ENCODE peak calls at places on chromosomes 3 and 15, in five cellular contexts. H is body of pancreas, V is ovary, G is uterus, J is HCT116. I is an unnamed sample.

GRCh38 chr3:124234852-124235252 is 242.9 kb upstream of the ROPN1 start:
- DNase-seq in H (peak), V (no peak), G (no peak), J (no peak), I (no peak)

GRCh38 chr3:55571216-55571813 is 84.2 kb upstream of the WNT5A start:
- DNase-seq in H (no peak), V (no peak), G (no peak), J (no peak), I (no peak)

GRCh38 chr3:43025423-43025822 is 46.3 kb downstream of the GASK1A start:
- DNase-seq in H (no peak), V (no peak), G (no peak), J (no peak), I (no peak)

GRCh38 chr15:35383511-35383910 is 162.5 kb downstream of the DPH6 start:
- DNase-seq in H (no peak), V (no peak), G (no peak), J (no peak), I (no peak)

GRCh38 chr3:59412506-59412905 is 362.7 kb upstream of the CFAP20DC start:
- DNase-seq in H (no peak), V (no peak), G (no peak), J (no peak), I (no peak)

GRCh38 chr15:35440265-35440664 is 105.7 kb downstream of the DPH6 start:
- DNase-seq in H (no peak), V (no peak), G (no peak), J (no peak), I (no peak)

GRCh38 chr3:128426128-128426921 is 40.4 kb downstream of the DNAJB8 start:
- DNase-seq in H (peak), V (peak), G (peak), J (no peak), I (no peak)

GRCh38 chr15:41259546-41260189 is 28.6 kb downstream of the CHP1 start:
- DNase-seq in H (peak), V (no peak), G (no peak), J (no peak), I (no peak)

GRCh38 chr3:101340591-101340990 is 20.2 kb upstream of the IMPG2 start:
- DNase-seq in H (no peak), V (no peak), G (no peak), J (no peak), I (no peak)

GRCh38 chr3:29903600-29903999 is 622.7 kb downstream of the RBMS3 start:
- DNase-seq in H (no peak), V (no peak), G (no peak), J (no peak), I (no peak)

GRCh38 chr15:68682906-68683490 is 104.2 kb downstream of the CORO2B start:
- DNase-seq in H (no peak), V (peak), G (no peak), J (no peak), I (no peak)

GRCh38 chr3:146326875-146327543 is 76.1 kb upstream of the PLSCR4 start:
- DNase-seq in H (peak), V (peak), G (peak), J (peak), I (no peak)

GRCh38 chr3:52053307-52054304 is 2.8 kb downstream of the DUSP7 start:
- DNase-seq in H (no peak), V (peak), G (peak), J (no peak), I (no peak)

GRCh38 chr3:101042996-101043686 is 49.9 kb upstream of the ABI3BP start:
- DNase-seq in H (no peak), V (no peak), G (no peak), J (no peak), I (no peak)

GRCh38 chr15:101246391-101246790 is 5.5 kb downstream of the CHSY1 start:
- DNase-seq in H (no peak), V (no peak), G (no peak), J (no peak), I (no peak)

GRCh38 chr3:108125550-108126071 is 34.8 kb upstream of the CD47 start:
- DNase-seq in H (no peak), V (no peak), G (no peak), J (no peak), I (no peak)

GRCh38 chr3:47577583-47578118 is 1.0 kb downstream of the CSPG5 start:
- DNase-seq in H (peak), V (no peak), G (peak), J (no peak), I (no peak)

GRCh38 chr3:55543228-55543627 is 56.1 kb upstream of the WNT5A start:
- DNase-seq in H (no peak), V (no peak), G (no peak), J (no peak), I (no peak)

GRCh38 chr3:153260681-153261080 is 98.7 kb downstream of the RAP2B start:
- DNase-seq in H (no peak), V (no peak), G (no peak), J (no peak), I (no peak)

GRCh38 chr15:65862682-65863081 is 6.6 kb upstream of the RAB11A start:
- DNase-seq in H (peak), V (no peak), G (no peak), J (peak), I (peak)

GRCh38 chr3:106457278-106458210 is 588.7 kb upstream of the CBLB start:
- DNase-seq in H (peak), V (no peak), G (no peak), J (no peak), I (peak)

GRCh38 chr3:13404625-13405452 is 15.3 kb downstream of the NUP210 start:
- DNase-seq in H (no peak), V (no peak), G (no peak), J (no peak), I (no peak)

GRCh38 chr3:66397745-66398144 is 103.1 kb downstream of the LRIG1 start:
- DNase-seq in H (peak), V (no peak), G (no peak), J (no peak), I (peak)

GRCh38 chr15:65373163-65373651 is 4.6 kb downstream of the IGDCC3 start:
- DNase-seq in H (no peak), V (no peak), G (no peak), J (no peak), I (no peak)

GRCh38 chr3:128554465-128555097 is 61.6 kb upstream of the GATA2 start:
- DNase-seq in H (no peak), V (no peak), G (no peak), J (no peak), I (no peak)

GRCh38 chr3:37499820-37500219 is 325.4 kb upstream of the LRRFIP2 start:
- DNase-seq in H (no peak), V (no peak), G (no peak), J (no peak), I (no peak)

GRCh38 chr3:54676087-54676486 is 251.8 kb downstream of the LRTM1 start:
- DNase-seq in H (no peak), V (no peak), G (no peak), J (no peak), I (no peak)

GRCh38 chr15:60383008-60383694 is 14.6 kb downstream of the ANXA2 start:
- DNase-seq in H (no peak), V (no peak), G (no peak), J (no peak), I (no peak)

GRCh38 chr15:41494190-41494921 is 682 bp downstream of the ITPKA start:
- DNase-seq in H (peak), V (peak), G (peak), J (no peak), I (no peak)

GRCh38 chr3:165254812-165255211 is 58.6 kb upstream of the SLITRK3 start:
- DNase-seq in H (no peak), V (no peak), G (no peak), J (peak), I (no peak)

GRCh38 chr15:98896802-98897732 is 110.5 kb downstream of the PGPEP1L start:
- DNase-seq in H (no peak), V (no peak), G (no peak), J (peak), I (no peak)

GRCh38 chr3:57974796-57975388 is 33.3 kb upstream of the FLNB start:
- DNase-seq in H (no peak), V (no peak), G (no peak), J (peak), I (no peak)
- TF ChIP-seq POLR2A in H (no peak), V (no peak), G (no peak), J (no peak), I (no peak)

GRCh38 chr15:45644437-45644836 is 9.6 kb downstream of the SQOR start:
- DNase-seq in H (no peak), V (no peak), G (no peak), J (no peak), I (no peak)

GRCh38 chr15:45642203-45642932 is 7.5 kb downstream of the SQOR start:
- DNase-seq in H (no peak), V (no peak), G (peak), J (no peak), I (peak)

GRCh38 chr15:45646220-45646619 is 11.4 kb downstream of the SQOR start:
- DNase-seq in H (no peak), V (no peak), G (no peak), J (no peak), I (no peak)

GRCh38 chr15:45647828-45648227 is 13.0 kb downstream of the SQOR start:
- DNase-seq in H (no peak), V (no peak), G (no peak), J (no peak), I (no peak)

GRCh38 chr15:45645026-45645980 is 10.5 kb downstream of the SQOR start:
- DNase-seq in H (no peak), V (no peak), G (no peak), J (no peak), I (no peak)
- TF ChIP-seq POLR2A in H (no peak), V (no peak), G (no peak), J (no peak), I (no peak)

DNA sequence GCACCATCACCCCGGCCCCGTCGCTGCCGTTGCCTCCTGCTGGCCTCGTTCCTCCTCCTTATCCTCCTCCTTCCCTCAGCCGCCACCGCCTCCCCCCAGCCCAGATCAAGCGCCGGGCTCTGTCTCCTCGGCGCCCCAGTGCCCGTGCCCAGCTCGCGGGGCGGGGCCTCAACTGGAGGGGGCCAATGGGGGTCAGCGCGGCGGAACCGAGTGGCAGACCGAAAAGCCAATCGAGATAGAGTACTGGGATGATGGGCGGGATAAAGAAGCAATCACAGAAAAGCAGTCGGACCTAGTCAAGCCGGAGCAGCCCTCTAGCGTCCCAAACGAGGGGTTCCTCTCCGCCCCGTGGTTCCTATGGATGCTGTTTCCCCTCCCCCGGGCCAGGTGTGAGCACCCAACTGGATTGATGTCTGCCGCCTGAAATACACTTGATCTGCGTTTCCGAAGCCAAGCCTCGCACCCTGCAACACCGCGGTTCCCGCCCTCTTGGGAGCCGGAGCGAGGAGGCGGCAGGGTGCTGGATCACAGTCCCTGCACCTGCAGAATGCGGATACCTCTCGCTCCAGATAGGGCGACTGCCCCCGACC is at the start of gene FRMD5:
- DNase-seq in H (peak), V (peak), G (peak), J (peak), I (peak)
- TF ChIP-seq POLR2A in H (no peak), V (no peak), G (no peak), J (peak), I (no peak)

GRCh38 chr15:43125095-43125661 is 8.2 kb upstream of the TMEM62 start:
- DNase-seq in H (no peak), V (no peak), G (no peak), J (no peak), I (no peak)
- TF ChIP-seq POLR2A in H (no peak), V (no peak), G (no peak), J (no peak), I (no peak)